ENCODE peak calls at places on chromosomes 6 and 20, in five cellular contexts. V is body of pancreas, G is small intestine, Y is SJSA1, P is ovary. K is an unnamed sample. For H3K27me3, the result is how much of the 10 kb centered on the place peaks cover.

GRCh38 chr6:150902142-150902800 is 36.8 kb downstream of the MTHFD1L start:
- DNase-seq in V (no peak), G (no peak), Y (no peak), P (no peak), K (no peak)

GRCh38 chr6:170269873-170270541 is 20.9 kb downstream of the DLL1 start:
- DNase-seq in V (peak), G (no peak), Y (no peak), P (no peak), K (no peak)

GRCh38 chr6:6960571-6961251 is 147.1 kb upstream of the RREB1 start:
- DNase-seq in V (no peak), G (no peak), Y (no peak), P (no peak), K (no peak)

GRCh38 chr6:25623874-25624273 is 28.1 kb upstream of the SCGN start:
- DNase-seq in V (no peak), G (no peak), Y (no peak), P (no peak), K (no peak)

GRCh38 chr6:119077643-119078448 is 618 bp downstream of the FAM184A start:
- DNase-seq in V (peak), G (peak), Y (no peak), P (peak), K (peak)

GRCh38 chr20:64133951-64134407 is 26.6 kb upstream of the NPBWR2 start:
- DNase-seq in V (no peak), G (no peak), Y (no peak), P (no peak), K (no peak)

GRCh38 chr6:43669050-43669921 is 18.3 kb downstream of the MRPS18A start:
- DNase-seq in V (peak), G (no peak), Y (peak), P (peak), K (peak)

GRCh38 chr20:9608639-9609440 is 94.5 kb downstream of the LAMP5 start:
- DNase-seq in V (no peak), G (no peak), Y (no peak), P (no peak), K (no peak)

GRCh38 chr6:85516168-85516567 is 66.3 kb downstream of the NT5E start:
- DNase-seq in V (no peak), G (no peak), Y (peak), P (no peak), K (no peak)

GRCh38 chr20:49291200-49291599 is 13.3 kb upstream of the ZNFX1 start:
- DNase-seq in V (no peak), G (no peak), Y (no peak), P (no peak), K (no peak)

GRCh38 chr6:93424303-93425064 is 5.1 kb upstream of the EPHA7 start:
- DNase-seq in V (no peak), G (peak), Y (no peak), P (no peak), K (no peak)

GRCh38 chr20:10970109-10970508 is 296.3 kb upstream of the JAG1 start:
- DNase-seq in V (no peak), G (peak), Y (no peak), P (no peak), K (no peak)

GRCh38 chr20:47258745-47259695 is 97.5 kb downstream of the ZMYND8 start:
- DNase-seq in V (no peak), G (no peak), Y (peak), P (no peak), K (no peak)

GRCh38 chr6:85396159-85396808 is 53.6 kb upstream of the NT5E start:
- DNase-seq in V (no peak), G (peak), Y (no peak), P (no peak), K (no peak)

GRCh38 chr20:53961527-53961926 is 108.9 kb downstream of the BCAS1 start:
- DNase-seq in V (no peak), G (no peak), Y (peak), P (no peak), K (no peak)

GRCh38 chr6:166647896-166648295 is 20.8 kb upstream of the RPS6KA2 start:
- DNase-seq in V (no peak), G (no peak), Y (no peak), P (no peak), K (no peak)

GRCh38 chr6:2818593-2818992 is 23.1 kb downstream of the SERPINB1 start:
- DNase-seq in V (peak), G (peak), Y (peak), P (no peak), K (no peak)

GRCh38 chr6:33762713-33763112 is 16.0 kb upstream of the IP6K3 start:
- DNase-seq in V (no peak), G (no peak), Y (no peak), P (no peak), K (no peak)

GRCh38 chr6:7418238-7418905 is 28.8 kb downstream of the RIOK1 start:
- DNase-seq in V (no peak), G (no peak), Y (no peak), P (no peak), K (no peak)

GRCh38 chr20:53706008-53706481 is 112.4 kb upstream of the ZNF217 start:
- DNase-seq in V (no peak), G (no peak), Y (peak), P (no peak), K (no peak)

GRCh38 chr20:8490076-8490830 is 358.2 kb downstream of the PLCB1 start:
- DNase-seq in V (no peak), G (no peak), Y (no peak), P (no peak), K (no peak)

GRCh38 chr6:134537146-134537555 is 219.2 kb upstream of the SGK1 start:
- DNase-seq in V (no peak), G (no peak), Y (peak), P (no peak), K (no peak)

GRCh38 chr20:25338112-25339023 is 52.3 kb downstream of the ABHD12 start:
- DNase-seq in V (peak), G (no peak), Y (no peak), P (no peak), K (no peak)

GRCh38 chr20:24109008-24109407 is 120.4 kb upstream of the GGTLC1 start:
- DNase-seq in V (no peak), G (peak), Y (no peak), P (no peak), K (no peak)

GRCh38 chr20:3563548-3564177 is 92.8 kb downstream of the ATRN start:
- DNase-seq in V (peak), G (peak), Y (peak), P (no peak), K (no peak)

GRCh38 chr20:45817652-45818194 is 5.3 kb downstream of the UBE2C start:
- DNase-seq in V (no peak), G (no peak), Y (peak), P (no peak), K (no peak)

GRCh38 chr20:46040902-46041535 is 12.0 kb downstream of the SLC12A5 start:
- DNase-seq in V (peak), G (no peak), Y (no peak), P (peak), K (no peak)

GRCh38 chr6:129710722-129711631 is 1.0 kb upstream of the ARHGAP18 start:
- DNase-seq in V (no peak), G (no peak), Y (peak), P (no peak), K (no peak)

GRCh38 chr6:31663961-31664789 is 622 bp downstream of the GPANK1 start:
- DNase-seq in V (no peak), G (peak), Y (peak), P (peak), K (peak)
- H3K27me3 ChIP-seq in V (under half), G (under half), Y (under half), P (under half), K (under half)

GRCh38 chr6:42388046-42388445 is 63.7 kb downstream of the TRERF1 start:
- DNase-seq in V (no peak), G (no peak), Y (no peak), P (no peak), K (no peak)
- H3K27ac ChIP-seq in V (no peak), G (no peak), Y (no peak), P (no peak), K (no peak)

GRCh38 chr6:30781697-30782424 is 37.5 kb upstream of the IER3 start:
- DNase-seq in V (peak), G (peak), Y (peak), P (peak), K (peak)

GRCh38 chr6:30781362-30781696 is 37.0 kb upstream of the IER3 start:
- DNase-seq in V (no peak), G (no peak), Y (no peak), P (peak), K (peak)

GRCh38 chr6:30780642-30780920 is 36.2 kb upstream of the IER3 start:
- DNase-seq in V (no peak), G (no peak), Y (no peak), P (no peak), K (no peak)

GRCh38 chr6:30779850-30780641 is 35.7 kb upstream of the IER3 start:
- DNase-seq in V (no peak), G (no peak), Y (no peak), P (peak), K (no peak)

GRCh38 chr6:30782425-30783014 is 38.2 kb upstream of the IER3 start:
- DNase-seq in V (no peak), G (no peak), Y (peak), P (no peak), K (no peak)
- H3K4me3 ChIP-seq in V (no peak), G (no peak), Y (no peak), P (no peak), K (no peak)

GRCh38 chr6:27592481-27593199 is 119.7 kb upstream of the ZNF184 start:
- DNase-seq in V (no peak), G (peak), Y (peak), P (no peak), K (no peak)
- H3K27me3 ChIP-seq in V (under half), G (under half), Y (under half), P (under half), K (under half)

GRCh38 chr20:62855120-62855519 is 6.5 kb downstream of the TCFL5 start:
- DNase-seq in V (no peak), G (no peak), Y (no peak), P (no peak), K (no peak)

GRCh38 chr20:62856931-62857619 is 4.5 kb downstream of the TCFL5 start:
- DNase-seq in V (no peak), G (peak), Y (no peak), P (no peak), K (no peak)

GRCh38 chr20:62859721-62860120 is 1.9 kb downstream of the TCFL5 start:
- DNase-seq in V (no peak), G (no peak), Y (no peak), P (no peak), K (no peak)

GRCh38 chr20:62860391-62860923 is 1.2 kb downstream of the TCFL5 start:
- DNase-seq in V (no peak), G (no peak), Y (no peak), P (no peak), K (no peak)

GRCh38 chr20:62858059-62858458 is 3.6 kb downstream of the TCFL5 start:
- DNase-seq in V (no peak), G (no peak), Y (no peak), P (no peak), K (no peak)
- H3K27ac ChIP-seq in V (no peak), G (no peak), Y (no peak), P (no peak), K (no peak)

GRCh38 chr6:132798820-132799538 is 542 bp upstream of the SLC18B1 start:
- DNase-seq in V (peak), G (peak), Y (peak), P (peak), K (peak)
- H3K4me3 ChIP-seq in V (peak), G (peak), Y (peak), P (peak), K (peak)

K was measured in psoas muscle.